ENCODE peak calls at places on chromosomes 5 and 9, in seven cellular contexts. V, M, P, J, U, L and Y are unnamed samples.

GRCh38 chr5:78367318-78367991 is 7.0 kb downstream of the SCAMP1 start:
- DNase-seq in V (no peak), M (peak; percentile 41), P (no peak), J (no peak), U (no peak), L (no peak), Y (no peak)

GRCh38 chr9:135132008-135132407 is 44.5 kb downstream of the OLFM1 start:
- DNase-seq in V (no peak), M (no peak), P (no peak), J (no peak), U (no peak), L (no peak), Y (no peak)

GRCh38 chr5:11370985-11371384 is 533.3 kb downstream of the CTNND2 start:
- DNase-seq in V (no peak), M (no peak), P (no peak), J (no peak), U (no peak), L (no peak), Y (no peak)

GRCh38 chr5:169707714-169708113 is 70.6 kb downstream of the DOCK2 start:
- DNase-seq in V (no peak), M (no peak), P (no peak), J (no peak), U (no peak), L (no peak), Y (no peak)

GRCh38 chr9:38000735-38001134 is 68.3 kb downstream of the SHB start:
- DNase-seq in V (no peak), M (no peak), P (no peak), J (no peak), U (no peak), L (no peak), Y (no peak)

GRCh38 chr9:27542519-27542918 is 12.9 kb upstream of the MOB3B start:
- DNase-seq in V (no peak), M (no peak), P (no peak), J (no peak), U (peak; percentile 8), L (no peak), Y (no peak)

GRCh38 chr5:33776151-33776550 is 115.6 kb downstream of the ADAMTS12 start:
- DNase-seq in V (no peak), M (no peak), P (no peak), J (no peak), U (no peak), L (no peak), Y (no peak)

GRCh38 chr5:43642428-43642827 is 39.4 kb downstream of the NNT start:
- DNase-seq in V (no peak), M (no peak), P (no peak), J (no peak), U (no peak), L (no peak), Y (no peak)

GRCh38 chr5:72501475-72501874 is 5.7 kb downstream of the ZNF366 start:
- DNase-seq in V (no peak), M (no peak), P (no peak), J (no peak), U (no peak), L (no peak), Y (no peak)

GRCh38 chr5:128714551-128714950 is 176.5 kb upstream of the FBN2 start:
- DNase-seq in V (no peak), M (no peak), P (no peak), J (no peak), U (no peak), L (no peak), Y (no peak)

GRCh38 chr9:136855461-136856077 is 3.4 kb downstream of the MAMDC4 start:
- DNase-seq in V (no peak), M (no peak), P (no peak), J (peak; percentile 6), U (no peak), L (no peak), Y (no peak)

GRCh38 chr9:134099123-134099761 is 31.4 kb upstream of the BRD3 start:
- DNase-seq in V (peak; percentile 31), M (peak; percentile 89), P (peak; percentile 22), J (peak; percentile 26), U (peak; percentile 49), L (no peak), Y (no peak)

GRCh38 chr5:144309265-144309664 is 138.6 kb downstream of the KCTD16 start:
- DNase-seq in V (no peak), M (no peak), P (no peak), J (no peak), U (peak; percentile 34), L (no peak), Y (no peak)

GRCh38 chr5:6686916-6687409 is 26.3 kb upstream of the TENT4A start:
- DNase-seq in V (peak; percentile 54), M (peak; percentile 44), P (no peak), J (peak; percentile 66), U (peak; percentile 70), L (no peak), Y (no peak)

GRCh38 chr5:36531401-36531800 is 75.0 kb upstream of the SLC1A3 start:
- DNase-seq in V (no peak), M (no peak), P (no peak), J (no peak), U (no peak), L (no peak), Y (no peak)

GRCh38 chr9:69857131-69857530 is 36.5 kb downstream of the CFAP95 start:
- DNase-seq in V (peak; percentile 64), M (no peak), P (no peak), J (no peak), U (peak; percentile 73), L (no peak), Y (no peak)

GRCh38 chr5:164188733-164189148 is 683.3 kb downstream of the MAT2B start:
- DNase-seq in V (no peak), M (no peak), P (no peak), J (no peak), U (no peak), L (no peak), Y (no peak)

GRCh38 chr9:112119225-112120045 is 55.7 kb downstream of the SUSD1 start:
- DNase-seq in V (peak; percentile 3), M (no peak), P (no peak), J (no peak), U (no peak), L (no peak), Y (no peak)

GRCh38 chr9:136084191-136084944 is 10.7 kb downstream of the NACC2 start:
- DNase-seq in V (no peak), M (no peak), P (no peak), J (no peak), U (no peak), L (no peak), Y (no peak)

GRCh38 chr9:35705372-35705771 is 15.6 kb upstream of the TPM2 start:
- DNase-seq in V (no peak), M (no peak), P (no peak), J (no peak), U (no peak), L (no peak), Y (no peak)

GRCh38 chr9:95494022-95494415 is 22.8 kb downstream of the PTCH1 start:
- DNase-seq in V (no peak), M (no peak), P (peak; percentile 15), J (no peak), U (no peak), L (no peak), Y (no peak)

GRCh38 chr5:31854625-31855526 is 215.9 kb downstream of the PDZD2 start:
- DNase-seq in V (no peak), M (no peak), P (no peak), J (peak; percentile 62), U (peak; percentile 30), L (no peak), Y (peak; percentile 49)

GRCh38 chr9:121582641-121583040 is 68.8 kb upstream of the DAB2IP start:
- DNase-seq in V (no peak), M (peak; percentile 64), P (no peak), J (no peak), U (no peak), L (no peak), Y (no peak)